ENCODE peak calls at places on chromosomes 11 and 22, in five cellular contexts. L, N, Z, O and M are unnamed samples.

GRCh38 chr11:30489513-30489912 is 96.6 kb downstream of the MPPED2 start:
- DNase-seq in L (no peak), N (no peak), Z (no peak), O (no peak), M (no peak)

GRCh38 chr22:36756031-36756430 is 19.9 kb downstream of the IFT27 start:
- DNase-seq in L (no peak), N (no peak), Z (no peak), O (no peak), M (no peak)

GRCh38 chr11:105149477-105149876 is 9.9 kb upstream of the CARD18 start:
- DNase-seq in L (no peak), N (no peak), Z (no peak), O (no peak), M (no peak)

GRCh38 chr11:57496109-57496820 is 19.2 kb downstream of the SLC43A1 start:
- DNase-seq in L (no peak), N (peak; percentile 60), Z (no peak), O (no peak), M (no peak)

GRCh38 chr11:116312560-116313340 is 460.0 kb downstream of the BUD13 start:
- DNase-seq in L (no peak), N (no peak), Z (peak; percentile 25), O (no peak), M (no peak)

GRCh38 chr11:65577756-65578109 is 1.9 kb downstream of the EHBP1L1 start:
- DNase-seq in L (no peak), N (peak; percentile 94), Z (no peak), O (no peak), M (no peak)

GRCh38 chr11:82557274-82557673 is 176.4 kb downstream of the FAM181B start:
- DNase-seq in L (no peak), N (no peak), Z (no peak), O (no peak), M (no peak)

GRCh38 chr11:93020248-93021088 is 51.0 kb downstream of the MTNR1B start:
- DNase-seq in L (no peak), N (peak; percentile 60), Z (peak; percentile 91), O (no peak), M (no peak)

GRCh38 chr22:20578192-20578591 is 70.8 kb downstream of the MED15 start:
- DNase-seq in L (no peak), N (peak; percentile 41), Z (no peak), O (no peak), M (no peak)

GRCh38 chr22:22228421-22228820 is 16.2 kb upstream of the VPREB1 start:
- DNase-seq in L (no peak), N (no peak), Z (no peak), O (no peak), M (no peak)

GRCh38 chr11:67375320-67376021 is 2.1 kb upstream of the CLCF1 start:
- DNase-seq in L (no peak), N (peak; percentile 48), Z (no peak), O (no peak), M (no peak)

GRCh38 chr22:24952837-24953293 is 349 bp downstream of the KIAA1671 start:
- DNase-seq in L (peak; percentile 81), N (peak; percentile 98), Z (peak; percentile 47), O (no peak), M (peak; percentile 36)

GRCh38 chr22:38228326-38228872 is 26.6 kb downstream of the MAFF start:
- DNase-seq in L (no peak), N (no peak), Z (no peak), O (no peak), M (no peak)

GRCh38 chr11:32043737-32044515 is 46.9 kb upstream of the RCN1 start:
- DNase-seq in L (no peak), N (peak; percentile 14), Z (no peak), O (no peak), M (no peak)

GRCh38 chr11:405323-405975 is 9.3 kb downstream of the SIGIRR start:
- DNase-seq in L (no peak), N (no peak), Z (peak; percentile 29), O (no peak), M (no peak)

GRCh38 chr11:128463386-128463829 is 124.0 kb downstream of the ETS1 start:
- DNase-seq in L (no peak), N (peak; percentile 83), Z (peak; percentile 68), O (no peak), M (no peak)

GRCh38 chr22:46858181-46858771 is 95.8 kb downstream of the TBC1D22A start:
- DNase-seq in L (no peak), N (no peak), Z (no peak), O (no peak), M (no peak)

GRCh38 chr22:28142361-28142801 is 223.3 kb upstream of the PITPNB start:
- DNase-seq in L (no peak), N (peak; percentile 42), Z (peak; percentile 92), O (no peak), M (no peak)

GRCh38 chr11:124753207-124753606 is 1.2 kb upstream of the VSIG2 start:
- DNase-seq in L (no peak), N (no peak), Z (no peak), O (no peak), M (no peak)

GRCh38 chr22:43407591-43407990 is 4.2 kb upstream of the MPPED1 start:
- DNase-seq in L (no peak), N (no peak), Z (no peak), O (no peak), M (no peak)

GRCh38 chr11:134510641-134511040 is 98.6 kb upstream of the B3GAT1 start:
- DNase-seq in L (no peak), N (no peak), Z (no peak), O (no peak), M (no peak)

GRCh38 chr22:40436460-40437431 is 66.4 kb downstream of the SGSM3 start:
- DNase-seq in L (no peak), N (peak; percentile 56), Z (peak; percentile 80), O (no peak), M (no peak)

GRCh38 chr11:4181780-4182721 is 87.5 kb downstream of the RRM1 start:
- DNase-seq in L (peak; percentile 84), N (peak; percentile 95), Z (peak; percentile 52), O (peak; percentile 5), M (peak; percentile 53)

GRCh38 chr22:35587447-35587870 is 29.7 kb downstream of the MB start:
- DNase-seq in L (no peak), N (peak; percentile 53), Z (no peak), O (no peak), M (no peak)

DNA sequence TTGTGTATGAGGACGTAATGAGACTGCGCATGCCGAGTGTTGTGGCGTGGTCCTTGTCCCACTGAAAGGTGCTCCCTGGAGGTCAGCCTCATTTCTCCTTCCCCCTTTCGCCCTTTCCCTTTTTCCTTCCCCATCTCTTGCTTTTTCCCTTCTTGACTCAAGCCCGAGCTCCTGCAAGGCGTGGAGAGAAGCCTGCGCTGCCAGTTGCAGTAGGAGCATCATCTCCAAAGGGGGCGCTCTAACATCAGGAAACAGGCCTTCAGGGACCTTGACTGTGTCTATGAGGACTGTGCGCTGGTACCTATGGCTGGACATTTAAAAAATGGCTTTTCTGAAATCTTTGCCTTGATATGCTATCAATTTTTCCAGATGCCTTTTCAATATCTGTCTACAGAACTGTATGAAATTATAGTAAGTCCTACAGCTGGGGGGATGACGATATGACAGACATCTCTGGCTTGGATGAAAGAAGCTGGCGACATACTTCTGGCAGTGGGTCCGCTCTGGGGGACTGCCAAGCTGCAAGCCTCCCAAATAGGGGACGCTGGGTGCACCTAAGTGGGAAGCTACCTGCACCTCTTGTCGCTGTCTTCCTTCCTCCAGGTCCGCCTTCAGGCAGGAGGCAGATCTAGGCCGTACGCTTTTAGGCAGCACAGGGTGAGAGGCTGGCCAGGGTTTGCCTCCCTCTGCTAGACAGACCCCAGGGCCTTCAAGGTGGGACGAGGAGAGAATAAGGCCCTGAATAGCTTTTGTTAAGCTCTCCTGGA is 96.5 kb downstream of the NXPE2 start:
- DNase-seq in L (peak; percentile 83), N (peak; percentile 78), Z (peak; percentile 38), O (no peak), M (peak; percentile 67)
- TF ChIP-seq CTCF in L (peak; percentile 97), N (peak; percentile 60), Z (peak; percentile 61), O (no peak), M (peak; percentile 98)

DNA sequence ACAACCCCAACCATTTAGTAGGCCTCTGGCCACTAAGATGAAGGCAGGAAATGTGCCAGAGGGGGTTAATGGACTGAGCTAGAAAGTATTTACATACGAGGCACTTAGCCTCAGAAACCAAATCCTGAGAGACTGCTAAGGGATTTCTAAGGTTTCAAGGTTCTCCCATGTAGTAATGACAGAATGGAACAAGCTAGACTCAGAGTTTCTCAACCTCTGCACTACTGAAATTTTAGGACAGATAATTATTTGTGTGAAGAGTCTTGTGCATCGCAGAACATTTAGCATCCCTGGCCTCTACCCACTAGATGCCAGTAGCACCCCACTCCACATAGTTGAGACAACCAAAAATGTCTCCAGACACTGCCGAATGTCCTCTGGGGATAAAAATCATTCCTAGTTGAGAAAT is 54.8 kb upstream of the CHRM4 start:
- DNase-seq in L (no peak), N (peak; percentile 14), Z (no peak), O (no peak), M (no peak)
- TF ChIP-seq CTCF in L (peak; percentile 28), N (peak; percentile 73), Z (peak; percentile 11), O (no peak), M (no peak)

GRCh38 chr11:85941380-85941973 is 86.3 kb downstream of the CCDC83 start:
- DNase-seq in L (peak; percentile 70), N (peak; percentile 95), Z (peak; percentile 80), O (no peak), M (no peak)
- TF ChIP-seq CTCF in L (peak; percentile 77), N (peak; percentile 83), Z (peak; percentile 79), O (no peak), M (peak; percentile 47)

GRCh38 chr11:63979426-63979825 is 5.0 kb downstream of the COX8A start:
- DNase-seq in L (no peak), N (no peak), Z (no peak), O (no peak), M (no peak)

GRCh38 chr11:63970902-63971301 is 3.5 kb upstream of the COX8A start:
- DNase-seq in L (no peak), N (no peak), Z (no peak), O (no peak), M (no peak)

GRCh38 chr11:63978551-63979235 is 4.3 kb downstream of the COX8A start:
- DNase-seq in L (peak; percentile 62), N (no peak), Z (no peak), O (no peak), M (no peak)

GRCh38 chr11:63974259-63975143 is at the start of gene COX8A:
- DNase-seq in L (peak; percentile 99), N (peak; percentile 98), Z (peak; percentile 100), O (peak; percentile 94), M (peak; percentile 85)
- TF ChIP-seq CTCF in L (no peak), N (peak; percentile 18), Z (peak; percentile 11), O (no peak), M (peak; percentile 23)

DNA sequence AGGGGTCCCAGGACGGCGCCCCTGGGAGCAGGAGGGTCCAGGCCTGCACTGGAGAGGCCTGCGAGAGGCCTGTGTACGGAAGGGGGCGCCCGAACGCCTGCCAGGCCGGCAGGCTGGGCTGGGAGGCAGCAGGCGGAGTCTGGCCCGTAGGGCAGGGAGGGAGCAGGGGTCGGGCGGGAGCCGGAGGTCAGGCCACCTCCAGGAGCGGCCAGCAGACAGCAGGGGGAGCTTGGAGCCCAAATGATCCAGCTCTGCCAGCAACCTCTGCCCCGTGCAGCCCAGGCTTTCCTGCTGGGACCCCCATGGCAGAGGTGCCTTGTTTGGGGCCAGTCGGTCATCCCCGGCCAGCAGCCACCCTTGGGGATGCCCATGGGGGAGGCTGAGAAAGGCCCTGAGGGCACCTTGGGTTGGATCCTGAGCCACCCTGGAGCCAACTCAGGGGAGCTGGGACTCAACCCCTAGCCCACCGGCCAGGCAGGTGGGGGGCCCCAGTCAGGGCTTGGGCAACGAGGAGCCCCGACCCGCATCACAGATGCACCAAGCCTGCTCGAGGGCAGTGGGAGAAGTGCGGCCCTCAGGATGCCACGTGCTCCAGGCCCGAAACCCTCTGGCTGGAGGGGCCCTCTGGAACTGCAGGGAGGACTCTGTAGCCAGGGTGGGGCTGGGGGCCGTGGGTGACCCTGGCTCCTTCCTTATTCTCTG is 9.6 kb upstream of the SYT8 start:
- DNase-seq in L (peak; percentile 94), N (peak; percentile 96), Z (no peak), O (no peak), M (peak; percentile 86)
- TF ChIP-seq CTCF in L (peak; percentile 95), N (peak; percentile 54), Z (peak; percentile 31), O (no peak), M (peak; percentile 94)